ENCODE peak calls at places on chromosomes 4 and X, in seven cellular contexts. One of them, this sample, is unnamed.

GRCh38 chr4:127533028-127533700 is 99.6 kb upstream of the INTU start:
- DNase-seq in GM20000: no peak
- DNase-seq in ecto neural progenitor cell: no peak
- DNase-seq in T-helper 2 cell: no peak
- DNase-seq in stimulated activated CD8-positive, alpha-beta memory T cell treated with anti-CD3 and anti-CD28 coated beads, Interleukin-15, amount 100 ng/mL, for 1 hour: no peak
- DNase-seq in neural crest cell: no peak
- DNase-seq in glutamatergic neuron: no peak
- DNase-seq in this sample: no peak

GRCh38 chr4:100936676-100937390 is 410.5 kb downstream of the PPP3CA start:
- DNase-seq in stimulated activated CD8-positive, alpha-beta memory T cell treated with anti-CD3 and anti-CD28 coated beads, Interleukin-15, amount 100 ng/mL, for 1 hour: no peak
- DNase-seq in T-helper 2 cell: no peak
- DNase-seq in GM20000: no peak
- DNase-seq in glutamatergic neuron: no peak
- DNase-seq in neural crest cell: no peak
- DNase-seq in ecto neural progenitor cell: no peak
- DNase-seq in this sample: no peak

GRCh38 chr4:3465698-3466671 is 2.9 kb downstream of the DOK7 start:
- DNase-seq in ecto neural progenitor cell: no peak
- DNase-seq in neural crest cell: no peak
- DNase-seq in stimulated activated CD8-positive, alpha-beta memory T cell treated with anti-CD3 and anti-CD28 coated beads, Interleukin-15, amount 100 ng/mL, for 1 hour: no peak
- DNase-seq in glutamatergic neuron: peak
- DNase-seq in T-helper 2 cell: no peak
- DNase-seq in GM20000: no peak
- DNase-seq in this sample: no peak

GRCh38 chr4:96170198-96170597 is 330.3 kb downstream of the PDHA2 start:
- DNase-seq in GM20000: no peak
- DNase-seq in ecto neural progenitor cell: no peak
- DNase-seq in glutamatergic neuron: no peak
- DNase-seq in stimulated activated CD8-positive, alpha-beta memory T cell treated with anti-CD3 and anti-CD28 coated beads, Interleukin-15, amount 100 ng/mL, for 1 hour: no peak
- DNase-seq in neural crest cell: no peak
- DNase-seq in T-helper 2 cell: no peak
- DNase-seq in this sample: no peak

GRCh38 chrX:153761863-153762262 is 2.2 kb upstream of the PLXNB3 start:
- DNase-seq in ecto neural progenitor cell: no peak
- DNase-seq in stimulated activated CD8-positive, alpha-beta memory T cell treated with anti-CD3 and anti-CD28 coated beads, Interleukin-15, amount 100 ng/mL, for 1 hour: no peak
- DNase-seq in T-helper 2 cell: no peak
- DNase-seq in GM20000: no peak
- DNase-seq in neural crest cell: no peak
- DNase-seq in glutamatergic neuron: no peak
- DNase-seq in this sample: no peak

GRCh38 chr4:7052923-7053715 is 9.9 kb downstream of the TADA2B start:
- DNase-seq in glutamatergic neuron: no peak
- DNase-seq in GM20000: no peak
- DNase-seq in ecto neural progenitor cell: no peak
- DNase-seq in neural crest cell: no peak
- DNase-seq in stimulated activated CD8-positive, alpha-beta memory T cell treated with anti-CD3 and anti-CD28 coated beads, Interleukin-15, amount 100 ng/mL, for 1 hour: no peak
- DNase-seq in T-helper 2 cell: no peak
- DNase-seq in this sample: no peak

GRCh38 chrX:40266490-40267333 is 169.0 kb upstream of the BCOR start:
- DNase-seq in ecto neural progenitor cell: peak
- DNase-seq in GM20000: peak
- DNase-seq in T-helper 2 cell: peak
- DNase-seq in glutamatergic neuron: peak
- DNase-seq in stimulated activated CD8-positive, alpha-beta memory T cell treated with anti-CD3 and anti-CD28 coated beads, Interleukin-15, amount 100 ng/mL, for 1 hour: peak
- DNase-seq in neural crest cell: peak
- DNase-seq in this sample: peak

GRCh38 chr4:106160560-106160959 is 155.4 kb downstream of the TBCK start:
- DNase-seq in neural crest cell: no peak
- DNase-seq in stimulated activated CD8-positive, alpha-beta memory T cell treated with anti-CD3 and anti-CD28 coated beads, Interleukin-15, amount 100 ng/mL, for 1 hour: no peak
- DNase-seq in glutamatergic neuron: no peak
- DNase-seq in GM20000: no peak
- DNase-seq in ecto neural progenitor cell: no peak
- DNase-seq in T-helper 2 cell: no peak
- DNase-seq in this sample: no peak

GRCh38 chr4:12270546-12270945 is 841.9 kb upstream of the HS3ST1 start:
- DNase-seq in ecto neural progenitor cell: no peak
- DNase-seq in glutamatergic neuron: no peak
- DNase-seq in neural crest cell: no peak
- DNase-seq in T-helper 2 cell: no peak
- DNase-seq in stimulated activated CD8-positive, alpha-beta memory T cell treated with anti-CD3 and anti-CD28 coated beads, Interleukin-15, amount 100 ng/mL, for 1 hour: no peak
- DNase-seq in GM20000: no peak
- DNase-seq in this sample: no peak

GRCh38 chr4:7166981-7167700 is 25.2 kb upstream of the SORCS2 start:
- DNase-seq in T-helper 2 cell: no peak
- DNase-seq in glutamatergic neuron: no peak
- DNase-seq in neural crest cell: no peak
- DNase-seq in stimulated activated CD8-positive, alpha-beta memory T cell treated with anti-CD3 and anti-CD28 coated beads, Interleukin-15, amount 100 ng/mL, for 1 hour: no peak
- DNase-seq in ecto neural progenitor cell: peak
- DNase-seq in GM20000: no peak
- DNase-seq in this sample: peak

GRCh38 chr4:112840061-112840460 is 203.1 kb downstream of the LARP7 start:
- DNase-seq in neural crest cell: no peak
- DNase-seq in GM20000: no peak
- DNase-seq in ecto neural progenitor cell: no peak
- DNase-seq in T-helper 2 cell: no peak
- DNase-seq in glutamatergic neuron: no peak
- DNase-seq in stimulated activated CD8-positive, alpha-beta memory T cell treated with anti-CD3 and anti-CD28 coated beads, Interleukin-15, amount 100 ng/mL, for 1 hour: no peak
- DNase-seq in this sample: no peak

GRCh38 chr4:183873389-183874185 is 31.5 kb upstream of the STOX2 start:
- DNase-seq in neural crest cell: no peak
- DNase-seq in ecto neural progenitor cell: no peak
- DNase-seq in T-helper 2 cell: no peak
- DNase-seq in glutamatergic neuron: no peak
- DNase-seq in GM20000: no peak
- DNase-seq in stimulated activated CD8-positive, alpha-beta memory T cell treated with anti-CD3 and anti-CD28 coated beads, Interleukin-15, amount 100 ng/mL, for 1 hour: no peak
- DNase-seq in this sample: no peak

GRCh38 chrX:45710081-45710801 is 509.6 kb upstream of the DIPK2B start:
- DNase-seq in T-helper 2 cell: no peak
- DNase-seq in ecto neural progenitor cell: no peak
- DNase-seq in glutamatergic neuron: no peak
- DNase-seq in stimulated activated CD8-positive, alpha-beta memory T cell treated with anti-CD3 and anti-CD28 coated beads, Interleukin-15, amount 100 ng/mL, for 1 hour: no peak
- DNase-seq in neural crest cell: no peak
- DNase-seq in GM20000: peak
- DNase-seq in this sample: peak

GRCh38 chr4:173835863-173836262 is 305.8 kb upstream of the HAND2 start:
- DNase-seq in glutamatergic neuron: no peak
- DNase-seq in T-helper 2 cell: no peak
- DNase-seq in ecto neural progenitor cell: peak
- DNase-seq in stimulated activated CD8-positive, alpha-beta memory T cell treated with anti-CD3 and anti-CD28 coated beads, Interleukin-15, amount 100 ng/mL, for 1 hour: no peak
- DNase-seq in neural crest cell: no peak
- DNase-seq in GM20000: no peak
- DNase-seq in this sample: peak

GRCh38 chr4:8336412-8337075 is 67.0 kb downstream of the HTRA3 start:
- DNase-seq in GM20000: no peak
- DNase-seq in stimulated activated CD8-positive, alpha-beta memory T cell treated with anti-CD3 and anti-CD28 coated beads, Interleukin-15, amount 100 ng/mL, for 1 hour: no peak
- DNase-seq in neural crest cell: no peak
- DNase-seq in T-helper 2 cell: no peak
- DNase-seq in ecto neural progenitor cell: peak
- DNase-seq in glutamatergic neuron: no peak
- DNase-seq in this sample: peak

GRCh38 chr4:171157462-171158082 is 655.6 kb upstream of the GALNTL6 start:
- DNase-seq in ecto neural progenitor cell: no peak
- DNase-seq in neural crest cell: no peak
- DNase-seq in stimulated activated CD8-positive, alpha-beta memory T cell treated with anti-CD3 and anti-CD28 coated beads, Interleukin-15, amount 100 ng/mL, for 1 hour: no peak
- DNase-seq in glutamatergic neuron: no peak
- DNase-seq in GM20000: no peak
- DNase-seq in T-helper 2 cell: no peak
- DNase-seq in this sample: no peak

GRCh38 chrX:2502120-2502667 is 1.4 kb upstream of the DHRSX start:
- DNase-seq in T-helper 2 cell: no peak
- DNase-seq in neural crest cell: no peak
- DNase-seq in glutamatergic neuron: no peak
- DNase-seq in ecto neural progenitor cell: no peak
- DNase-seq in GM20000: no peak
- DNase-seq in stimulated activated CD8-positive, alpha-beta memory T cell treated with anti-CD3 and anti-CD28 coated beads, Interleukin-15, amount 100 ng/mL, for 1 hour: no peak
- DNase-seq in this sample: no peak

GRCh38 chr4:37656649-37657048 is 29.5 kb downstream of the RELL1 start:
- DNase-seq in neural crest cell: no peak
- DNase-seq in T-helper 2 cell: no peak
- DNase-seq in ecto neural progenitor cell: no peak
- DNase-seq in GM20000: no peak
- DNase-seq in stimulated activated CD8-positive, alpha-beta memory T cell treated with anti-CD3 and anti-CD28 coated beads, Interleukin-15, amount 100 ng/mL, for 1 hour: no peak
- DNase-seq in glutamatergic neuron: no peak
- DNase-seq in this sample: no peak

GRCh38 chrX:19548934-19549333 is 33.6 kb upstream of the MAP3K15 start:
- DNase-seq in neural crest cell: no peak
- DNase-seq in T-helper 2 cell: no peak
- DNase-seq in GM20000: no peak
- DNase-seq in glutamatergic neuron: no peak
- DNase-seq in stimulated activated CD8-positive, alpha-beta memory T cell treated with anti-CD3 and anti-CD28 coated beads, Interleukin-15, amount 100 ng/mL, for 1 hour: no peak
- DNase-seq in ecto neural progenitor cell: no peak
- DNase-seq in this sample: no peak

GRCh38 chr4:158858410-158859189 is 89.8 kb downstream of the FNIP2 start:
- DNase-seq in neural crest cell: no peak
- DNase-seq in glutamatergic neuron: no peak
- DNase-seq in T-helper 2 cell: no peak
- DNase-seq in stimulated activated CD8-positive, alpha-beta memory T cell treated with anti-CD3 and anti-CD28 coated beads, Interleukin-15, amount 100 ng/mL, for 1 hour: no peak
- DNase-seq in ecto neural progenitor cell: no peak
- DNase-seq in GM20000: no peak
- DNase-seq in this sample: no peak

GRCh38 chr4:140300271-140300970 is 73.0 kb upstream of the SCOC start:
- DNase-seq in glutamatergic neuron: no peak
- DNase-seq in GM20000: no peak
- DNase-seq in ecto neural progenitor cell: no peak
- DNase-seq in stimulated activated CD8-positive, alpha-beta memory T cell treated with anti-CD3 and anti-CD28 coated beads, Interleukin-15, amount 100 ng/mL, for 1 hour: no peak
- DNase-seq in T-helper 2 cell: no peak
- DNase-seq in neural crest cell: no peak
- DNase-seq in this sample: peak

GRCh38 chrX:140765043-140765784 is 55.7 kb downstream of the LINC00632 start:
- DNase-seq in GM20000: no peak
- DNase-seq in stimulated activated CD8-positive, alpha-beta memory T cell treated with anti-CD3 and anti-CD28 coated beads, Interleukin-15, amount 100 ng/mL, for 1 hour: no peak
- DNase-seq in T-helper 2 cell: no peak
- DNase-seq in glutamatergic neuron: peak
- DNase-seq in neural crest cell: no peak
- DNase-seq in ecto neural progenitor cell: peak
- DNase-seq in this sample: peak

GRCh38 chr4:164952551-164952950 is 24.9 kb downstream of the TRIM61 start:
- DNase-seq in stimulated activated CD8-positive, alpha-beta memory T cell treated with anti-CD3 and anti-CD28 coated beads, Interleukin-15, amount 100 ng/mL, for 1 hour: no peak
- DNase-seq in glutamatergic neuron: no peak
- DNase-seq in neural crest cell: no peak
- DNase-seq in T-helper 2 cell: no peak
- DNase-seq in ecto neural progenitor cell: no peak
- DNase-seq in GM20000: no peak
- DNase-seq in this sample: peak

GRCh38 chr4:85884251-85884650 is 409.3 kb downstream of the ARHGAP24 start:
- DNase-seq in neural crest cell: no peak
- DNase-seq in ecto neural progenitor cell: no peak
- DNase-seq in GM20000: no peak
- DNase-seq in stimulated activated CD8-positive, alpha-beta memory T cell treated with anti-CD3 and anti-CD28 coated beads, Interleukin-15, amount 100 ng/mL, for 1 hour: no peak
- DNase-seq in T-helper 2 cell: no peak
- DNase-seq in glutamatergic neuron: no peak
- DNase-seq in this sample: no peak

GRCh38 chrX:47618923-47619485 is 653 bp downstream of the SYN1 start:
- DNase-seq in neural crest cell: no peak
- DNase-seq in T-helper 2 cell: no peak
- DNase-seq in stimulated activated CD8-positive, alpha-beta memory T cell treated with anti-CD3 and anti-CD28 coated beads, Interleukin-15, amount 100 ng/mL, for 1 hour: no peak
- DNase-seq in glutamatergic neuron: no peak
- DNase-seq in ecto neural progenitor cell: no peak
- DNase-seq in GM20000: no peak
- DNase-seq in this sample: peak

GRCh38 chrX:56468441-56468840 is 95.0 kb upstream of the UBQLN2 start:
- DNase-seq in ecto neural progenitor cell: no peak
- DNase-seq in glutamatergic neuron: no peak
- DNase-seq in T-helper 2 cell: no peak
- DNase-seq in GM20000: no peak
- DNase-seq in stimulated activated CD8-positive, alpha-beta memory T cell treated with anti-CD3 and anti-CD28 coated beads, Interleukin-15, amount 100 ng/mL, for 1 hour: no peak
- DNase-seq in neural crest cell: no peak
- DNase-seq in this sample: no peak

GRCh38 chr4:60989141-60989540 is 211.0 kb upstream of the ADGRL3 start:
- DNase-seq in neural crest cell: no peak
- DNase-seq in GM20000: no peak
- DNase-seq in ecto neural progenitor cell: no peak
- DNase-seq in stimulated activated CD8-positive, alpha-beta memory T cell treated with anti-CD3 and anti-CD28 coated beads, Interleukin-15, amount 100 ng/mL, for 1 hour: no peak
- DNase-seq in glutamatergic neuron: no peak
- DNase-seq in T-helper 2 cell: no peak
- DNase-seq in this sample: peak